ENCODE peak calls at places on chromosomes 16 and 17, in five cellular contexts. H is Kasumi-1, O is HS-5, A is HTR-8/SVneo, Y is anterior cingulate cortex. B is an unnamed sample.

GRCh38 chr16:7921360-7921759 is 588.7 kb downstream of the RBFOX1 start:
- DNase-seq in A (no peak), H (no peak), O (no peak), Y (no peak), B (no peak)

GRCh38 chr17:28133562-28133970 is 91.1 kb downstream of the NLK start:
- DNase-seq in O (peak; percentile 79), Y (no peak), H (no peak), A (peak; percentile 10), B (no peak)

GRCh38 chr17:79201536-79202227 is 127.1 kb downstream of the ENGASE start:
- DNase-seq in A (peak; percentile 83), Y (no peak), O (peak; percentile 90), H (no peak), B (no peak)

GRCh38 chr17:62995377-62995885 is 29.4 kb downstream of the TANC2 start:
- DNase-seq in H (peak; percentile 95), Y (no peak), O (no peak), A (peak; percentile 48), B (peak; percentile 97)

GRCh38 chr16:25135239-25135878 is 23.8 kb downstream of the LCMT1 start:
- DNase-seq in O (peak; percentile 49), H (no peak), Y (no peak), A (no peak), B (no peak)

GRCh38 chr17:43140396-43141332 is 15.5 kb upstream of the BRCA1 start:
- DNase-seq in H (peak; percentile 81), A (no peak), O (no peak), Y (no peak), B (peak; percentile 83)

GRCh38 chr16:89723279-89724250 is 2.2 kb downstream of the ZNF276 start:
- DNase-seq in Y (peak; percentile 82), A (no peak), H (no peak), O (no peak), B (no peak)

GRCh38 chr17:1617620-1618174 is 10.9 kb downstream of the SLC43A2 start:
- DNase-seq in H (no peak), A (no peak), O (peak; percentile 38), Y (no peak), B (no peak)

GRCh38 chr17:78873519-78874340 is 29.3 kb downstream of the CEP295NL start:
- DNase-seq in A (peak; percentile 54), H (no peak), Y (no peak), O (no peak), B (no peak)

B was measured in MV-4-11.